ENCODE peak calls at places on chromosomes 13 and 19, in ten cellular contexts. One of them, this sample, is unnamed.

GRCh38 chr19:15948223-15949058 is at the start of gene OR10H4:
- DNase-seq in ELR: no peak
- DNase-seq in NCI-H82: no peak
- DNase-seq in HFFc6: no peak
- DNase-seq in epithelial cell of esophagus: no peak
- DNase-seq in right cardiac atrium: no peak
- DNase-seq in caudate nucleus: no peak
- DNase-seq in H54: no peak
- DNase-seq in NCI-H526 treated with DMSO at 0.1 percent for 48 hours: no peak
- DNase-seq in NCI-H1105 treated with DMSO at 0.1 percent for 48 hours: no peak
- DNase-seq in this sample: no peak

GRCh38 chr13:32001392-32001768 is 30.2 kb upstream of the FRY start:
- DNase-seq in NCI-H82: peak; percentile 81
- DNase-seq in right cardiac atrium: peak; percentile 56
- DNase-seq in NCI-H526 treated with DMSO at 0.1 percent for 48 hours: no peak
- DNase-seq in HFFc6: peak; percentile 57
- DNase-seq in epithelial cell of esophagus: peak; percentile 52
- DNase-seq in NCI-H1105 treated with DMSO at 0.1 percent for 48 hours: peak; percentile 10
- DNase-seq in ELR: peak; percentile 65
- DNase-seq in H54: peak; percentile 14
- DNase-seq in caudate nucleus: no peak
- DNase-seq in this sample: peak; percentile 48

GRCh38 chr13:111505175-111505777 is 184.8 kb downstream of the TEX29 start:
- DNase-seq in epithelial cell of esophagus: no peak
- DNase-seq in ELR: peak; percentile 2
- DNase-seq in HFFc6: no peak
- DNase-seq in NCI-H1105 treated with DMSO at 0.1 percent for 48 hours: no peak
- DNase-seq in NCI-H526 treated with DMSO at 0.1 percent for 48 hours: peak; percentile 45
- DNase-seq in H54: peak; percentile 35
- DNase-seq in right cardiac atrium: no peak
- DNase-seq in NCI-H82: peak; percentile 45
- DNase-seq in caudate nucleus: no peak
- DNase-seq in this sample: no peak

GRCh38 chr13:100859861-100860260 is 185.3 kb upstream of the TMTC4 start:
- DNase-seq in caudate nucleus: no peak
- DNase-seq in epithelial cell of esophagus: no peak
- DNase-seq in NCI-H1105 treated with DMSO at 0.1 percent for 48 hours: no peak
- DNase-seq in ELR: no peak
- DNase-seq in right cardiac atrium: no peak
- DNase-seq in HFFc6: no peak
- DNase-seq in NCI-H526 treated with DMSO at 0.1 percent for 48 hours: no peak
- DNase-seq in H54: no peak
- DNase-seq in NCI-H82: no peak
- DNase-seq in this sample: no peak

GRCh38 chr19:15684828-15685227 is 11.9 kb downstream of the CYP4F12 start:
- DNase-seq in epithelial cell of esophagus: no peak
- DNase-seq in NCI-H82: no peak
- DNase-seq in NCI-H526 treated with DMSO at 0.1 percent for 48 hours: no peak
- DNase-seq in H54: no peak
- DNase-seq in HFFc6: no peak
- DNase-seq in caudate nucleus: no peak
- DNase-seq in ELR: no peak
- DNase-seq in NCI-H1105 treated with DMSO at 0.1 percent for 48 hours: no peak
- DNase-seq in right cardiac atrium: no peak
- DNase-seq in this sample: no peak

GRCh38 chr13:28337196-28338045 is 157.5 kb downstream of the FLT1 start:
- DNase-seq in epithelial cell of esophagus: peak; percentile 31
- DNase-seq in right cardiac atrium: no peak
- DNase-seq in NCI-H526 treated with DMSO at 0.1 percent for 48 hours: no peak
- DNase-seq in NCI-H82: peak; percentile 96
- DNase-seq in NCI-H1105 treated with DMSO at 0.1 percent for 48 hours: peak; percentile 48
- DNase-seq in HFFc6: peak; percentile 77
- DNase-seq in H54: no peak
- DNase-seq in caudate nucleus: no peak
- DNase-seq in ELR: peak; percentile 90
- DNase-seq in this sample: no peak

GRCh38 chr13:113046883-113047244 is 58.7 kb upstream of the F7 start:
- DNase-seq in epithelial cell of esophagus: no peak
- DNase-seq in HFFc6: no peak
- DNase-seq in caudate nucleus: no peak
- DNase-seq in right cardiac atrium: peak; percentile 5
- DNase-seq in NCI-H526 treated with DMSO at 0.1 percent for 48 hours: no peak
- DNase-seq in ELR: no peak
- DNase-seq in NCI-H1105 treated with DMSO at 0.1 percent for 48 hours: no peak
- DNase-seq in NCI-H82: no peak
- DNase-seq in H54: no peak
- DNase-seq in this sample: peak; percentile 31

GRCh38 chr19:46878613-46879375 is 18.0 kb downstream of the ARHGAP35 start:
- DNase-seq in H54: no peak
- DNase-seq in NCI-H1105 treated with DMSO at 0.1 percent for 48 hours: no peak
- DNase-seq in HFFc6: peak; percentile 90
- DNase-seq in caudate nucleus: no peak
- DNase-seq in right cardiac atrium: peak; percentile 71
- DNase-seq in NCI-H82: peak; percentile 50
- DNase-seq in NCI-H526 treated with DMSO at 0.1 percent for 48 hours: no peak
- DNase-seq in ELR: peak; percentile 95
- DNase-seq in epithelial cell of esophagus: no peak
- DNase-seq in this sample: no peak

GRCh38 chr19:46081928-46082727 is 41.3 kb upstream of the IGFL4 start:
- DNase-seq in ELR: peak; percentile 73
- DNase-seq in NCI-H1105 treated with DMSO at 0.1 percent for 48 hours: peak; percentile 68
- DNase-seq in NCI-H526 treated with DMSO at 0.1 percent for 48 hours: peak; percentile 17
- DNase-seq in NCI-H82: peak; percentile 61
- DNase-seq in HFFc6: peak; percentile 72
- DNase-seq in H54: peak; percentile 9
- DNase-seq in right cardiac atrium: no peak
- DNase-seq in caudate nucleus: no peak
- DNase-seq in epithelial cell of esophagus: peak; percentile 70
- DNase-seq in this sample: no peak

GRCh38 chr19:32543107-32543900 is 37.7 kb upstream of the PDCD5 start:
- DNase-seq in caudate nucleus: no peak
- DNase-seq in H54: peak; percentile 22
- DNase-seq in right cardiac atrium: no peak
- DNase-seq in epithelial cell of esophagus: peak; percentile 17
- DNase-seq in HFFc6: peak; percentile 72
- DNase-seq in ELR: peak; percentile 72
- DNase-seq in NCI-H1105 treated with DMSO at 0.1 percent for 48 hours: no peak
- DNase-seq in NCI-H82: peak; percentile 26
- DNase-seq in NCI-H526 treated with DMSO at 0.1 percent for 48 hours: no peak
- DNase-seq in this sample: no peak

GRCh38 chr13:106367361-106367781 is 168.1 kb downstream of the EFNB2 start:
- DNase-seq in caudate nucleus: no peak
- DNase-seq in H54: no peak
- DNase-seq in HFFc6: no peak
- DNase-seq in epithelial cell of esophagus: no peak
- DNase-seq in ELR: no peak
- DNase-seq in right cardiac atrium: no peak
- DNase-seq in NCI-H1105 treated with DMSO at 0.1 percent for 48 hours: no peak
- DNase-seq in NCI-H82: no peak
- DNase-seq in NCI-H526 treated with DMSO at 0.1 percent for 48 hours: no peak
- DNase-seq in this sample: no peak

GRCh38 chr19:37506387-37507166 is at the start of gene ZNF793:
- DNase-seq in NCI-H82: peak; percentile 77
- DNase-seq in HFFc6: peak; percentile 56
- DNase-seq in H54: no peak
- DNase-seq in NCI-H526 treated with DMSO at 0.1 percent for 48 hours: peak; percentile 73
- DNase-seq in right cardiac atrium: peak; percentile 93
- DNase-seq in ELR: peak; percentile 21
- DNase-seq in caudate nucleus: peak; percentile 86
- DNase-seq in epithelial cell of esophagus: peak; percentile 90
- DNase-seq in NCI-H1105 treated with DMSO at 0.1 percent for 48 hours: peak; percentile 91
- DNase-seq in this sample: peak; percentile 87

GRCh38 chr13:55999709-56000108 is 1141.0 kb upstream of the PRR20A start:
- DNase-seq in H54: no peak
- DNase-seq in epithelial cell of esophagus: no peak
- DNase-seq in ELR: no peak
- DNase-seq in NCI-H526 treated with DMSO at 0.1 percent for 48 hours: no peak
- DNase-seq in NCI-H1105 treated with DMSO at 0.1 percent for 48 hours: no peak
- DNase-seq in HFFc6: no peak
- DNase-seq in right cardiac atrium: no peak
- DNase-seq in NCI-H82: peak; percentile 45
- DNase-seq in caudate nucleus: no peak
- DNase-seq in this sample: no peak

GRCh38 chr19:19642506-19643157 is 825 bp downstream of the GMIP start:
- DNase-seq in HFFc6: no peak
- DNase-seq in ELR: peak; percentile 35
- DNase-seq in NCI-H526 treated with DMSO at 0.1 percent for 48 hours: no peak
- DNase-seq in H54: peak; percentile 60
- DNase-seq in NCI-H82: peak; percentile 65
- DNase-seq in right cardiac atrium: peak; percentile 40
- DNase-seq in epithelial cell of esophagus: no peak
- DNase-seq in caudate nucleus: no peak
- DNase-seq in NCI-H1105 treated with DMSO at 0.1 percent for 48 hours: peak; percentile 17
- DNase-seq in this sample: no peak

GRCh38 chr19:49421039-49421877 is 2.0 kb downstream of the PTH2 start:
- DNase-seq in caudate nucleus: no peak
- DNase-seq in HFFc6: no peak
- DNase-seq in NCI-H1105 treated with DMSO at 0.1 percent for 48 hours: peak; percentile 96
- DNase-seq in epithelial cell of esophagus: peak; percentile 58
- DNase-seq in right cardiac atrium: peak; percentile 93
- DNase-seq in NCI-H526 treated with DMSO at 0.1 percent for 48 hours: peak; percentile 19
- DNase-seq in ELR: peak; percentile 36
- DNase-seq in H54: no peak
- DNase-seq in NCI-H82: peak; percentile 95
- DNase-seq in this sample: peak; percentile 73

GRCh38 chr13:80083516-80084085 is 257.3 kb downstream of the SPRY2 start:
- DNase-seq in NCI-H526 treated with DMSO at 0.1 percent for 48 hours: no peak
- DNase-seq in HFFc6: peak; percentile 5
- DNase-seq in H54: no peak
- DNase-seq in NCI-H1105 treated with DMSO at 0.1 percent for 48 hours: no peak
- DNase-seq in ELR: peak; percentile 16
- DNase-seq in right cardiac atrium: no peak
- DNase-seq in caudate nucleus: no peak
- DNase-seq in epithelial cell of esophagus: no peak
- DNase-seq in NCI-H82: no peak
- DNase-seq in this sample: no peak

GRCh38 chr19:50906217-50906616 is 5.0 kb downstream of the KLK4 start:
- DNase-seq in NCI-H1105 treated with DMSO at 0.1 percent for 48 hours: peak; percentile 23
- DNase-seq in NCI-H82: peak; percentile 55
- DNase-seq in HFFc6: no peak
- DNase-seq in NCI-H526 treated with DMSO at 0.1 percent for 48 hours: no peak
- DNase-seq in caudate nucleus: no peak
- DNase-seq in epithelial cell of esophagus: no peak
- DNase-seq in ELR: peak; percentile 26
- DNase-seq in right cardiac atrium: no peak
- DNase-seq in H54: no peak
- DNase-seq in this sample: no peak